ENCODE peak calls at places on chromosome 3, in eight cellular contexts. One of them, this sample, is unnamed.

GRCh38 chr3:99487894-99488293 is 150.5 kb upstream of the COL8A1 start:
- DNase-seq in brain microvascular endothelial cell: no peak
- DNase-seq in psoas muscle: no peak
- DNase-seq in astrocyte: no peak
- DNase-seq in endodermal cell: no peak
- DNase-seq in MM.1S: no peak
- DNase-seq in IMR-90: no peak
- DNase-seq in tibial artery: no peak
- DNase-seq in this sample: no peak

GRCh38 chr3:185084883-185085282 is 68.0 kb downstream of the C3orf70 start:
- DNase-seq in brain microvascular endothelial cell: peak
- DNase-seq in psoas muscle: no peak
- DNase-seq in astrocyte: peak
- DNase-seq in endodermal cell: no peak
- DNase-seq in MM.1S: no peak
- DNase-seq in IMR-90: peak
- DNase-seq in tibial artery: no peak
- DNase-seq in this sample: no peak

GRCh38 chr3:118799303-118799702 is 235.3 kb downstream of the IGSF11 start:
- DNase-seq in brain microvascular endothelial cell: no peak
- DNase-seq in psoas muscle: no peak
- DNase-seq in astrocyte: no peak
- DNase-seq in endodermal cell: no peak
- DNase-seq in MM.1S: no peak
- DNase-seq in IMR-90: no peak
- DNase-seq in tibial artery: no peak
- DNase-seq in this sample: no peak

GRCh38 chr3:58336135-58336882 is 3.6 kb downstream of the PXK start:
- DNase-seq in brain microvascular endothelial cell: peak
- DNase-seq in psoas muscle: no peak
- DNase-seq in astrocyte: peak
- DNase-seq in endodermal cell: no peak
- DNase-seq in MM.1S: no peak
- DNase-seq in IMR-90: peak
- DNase-seq in tibial artery: no peak
- DNase-seq in this sample: no peak

GRCh38 chr3:78659386-78659987 is 1108.3 kb downstream of the ROBO1 start:
- DNase-seq in brain microvascular endothelial cell: peak
- DNase-seq in psoas muscle: no peak
- DNase-seq in astrocyte: no peak
- DNase-seq in endodermal cell: no peak
- DNase-seq in MM.1S: peak
- DNase-seq in IMR-90: peak
- DNase-seq in tibial artery: no peak
- DNase-seq in this sample: no peak

GRCh38 chr3:28791713-28792255 is 443.2 kb upstream of the AZI2 start:
- DNase-seq in brain microvascular endothelial cell: peak
- DNase-seq in psoas muscle: no peak
- DNase-seq in astrocyte: peak
- DNase-seq in endodermal cell: peak
- DNase-seq in MM.1S: no peak
- DNase-seq in IMR-90: no peak
- DNase-seq in tibial artery: no peak
- DNase-seq in this sample: no peak

GRCh38 chr3:71940523-71940922 is 155.6 kb upstream of the PROK2 start:
- DNase-seq in brain microvascular endothelial cell: no peak
- DNase-seq in psoas muscle: no peak
- DNase-seq in astrocyte: no peak
- DNase-seq in endodermal cell: no peak
- DNase-seq in MM.1S: no peak
- DNase-seq in IMR-90: no peak
- DNase-seq in tibial artery: no peak
- DNase-seq in this sample: no peak

GRCh38 chr3:100783619-100784018 is 74.3 kb downstream of the TFG start:
- DNase-seq in brain microvascular endothelial cell: no peak
- DNase-seq in psoas muscle: no peak
- DNase-seq in astrocyte: no peak
- DNase-seq in endodermal cell: no peak
- DNase-seq in MM.1S: no peak
- DNase-seq in IMR-90: no peak
- DNase-seq in tibial artery: no peak
- DNase-seq in this sample: no peak

GRCh38 chr3:168047190-168047795 is 48.4 kb downstream of the GOLIM4 start:
- DNase-seq in brain microvascular endothelial cell: peak
- DNase-seq in psoas muscle: no peak
- DNase-seq in astrocyte: peak
- DNase-seq in endodermal cell: no peak
- DNase-seq in MM.1S: peak
- DNase-seq in IMR-90: peak
- DNase-seq in tibial artery: no peak
- DNase-seq in this sample: peak

GRCh38 chr3:196985954-196986885 is 17.6 kb upstream of the PIGZ start:
- DNase-seq in brain microvascular endothelial cell: no peak
- DNase-seq in psoas muscle: no peak
- DNase-seq in astrocyte: no peak
- DNase-seq in endodermal cell: no peak
- DNase-seq in MM.1S: no peak
- DNase-seq in IMR-90: no peak
- DNase-seq in tibial artery: no peak
- DNase-seq in this sample: no peak

GRCh38 chr3:106083207-106083606 is 214.4 kb upstream of the CBLB start:
- DNase-seq in brain microvascular endothelial cell: no peak
- DNase-seq in psoas muscle: no peak
- DNase-seq in astrocyte: no peak
- DNase-seq in endodermal cell: no peak
- DNase-seq in MM.1S: no peak
- DNase-seq in IMR-90: no peak
- DNase-seq in tibial artery: no peak
- DNase-seq in this sample: no peak

GRCh38 chr3:124034016-124034808 is 42.3 kb upstream of the ROPN1 start:
- DNase-seq in brain microvascular endothelial cell: no peak
- DNase-seq in psoas muscle: peak
- DNase-seq in astrocyte: peak
- DNase-seq in endodermal cell: peak
- DNase-seq in MM.1S: no peak
- DNase-seq in IMR-90: no peak
- DNase-seq in tibial artery: no peak
- DNase-seq in this sample: peak
- H3K4me3 ChIP-seq in brain microvascular endothelial cell: peak
- H3K4me3 ChIP-seq in psoas muscle: peak
- H3K4me3 ChIP-seq in astrocyte: peak
- H3K4me3 ChIP-seq in endodermal cell: peak
- H3K4me3 ChIP-seq in MM.1S: peak
- H3K4me3 ChIP-seq in IMR-90: peak
- H3K4me3 ChIP-seq in tibial artery: peak
- H3K4me3 ChIP-seq in this sample: no peak

GRCh38 chr3:104598848-104599501 is 767.7 kb upstream of the ALCAM start:
- DNase-seq in brain microvascular endothelial cell: no peak
- DNase-seq in psoas muscle: no peak
- DNase-seq in astrocyte: no peak
- DNase-seq in endodermal cell: no peak
- DNase-seq in MM.1S: no peak
- DNase-seq in IMR-90: no peak
- DNase-seq in tibial artery: no peak
- DNase-seq in this sample: no peak
- H3K27ac ChIP-seq in brain microvascular endothelial cell: no peak
- H3K27ac ChIP-seq in psoas muscle: no peak
- H3K27ac ChIP-seq in astrocyte: no peak
- H3K27ac ChIP-seq in endodermal cell: no peak
- H3K27ac ChIP-seq in MM.1S: no peak
- H3K27ac ChIP-seq in IMR-90: no peak
- H3K27ac ChIP-seq in tibial artery: no peak
- H3K27ac ChIP-seq in this sample: no peak

GRCh38 chr3:188683032-188683491 is 488.7 kb upstream of the TPRG1 start:
- DNase-seq in brain microvascular endothelial cell: peak
- DNase-seq in psoas muscle: peak
- DNase-seq in astrocyte: peak
- DNase-seq in endodermal cell: no peak
- DNase-seq in MM.1S: no peak
- DNase-seq in IMR-90: peak
- DNase-seq in tibial artery: peak
- DNase-seq in this sample: no peak

GRCh38 chr3:188689101-188689574 is 482.6 kb upstream of the TPRG1 start:
- DNase-seq in brain microvascular endothelial cell: peak
- DNase-seq in psoas muscle: peak
- DNase-seq in astrocyte: peak
- DNase-seq in endodermal cell: peak
- DNase-seq in MM.1S: no peak
- DNase-seq in IMR-90: peak
- DNase-seq in tibial artery: peak
- DNase-seq in this sample: no peak

GRCh38 chr3:188687389-188687788 is 484.4 kb upstream of the TPRG1 start:
- DNase-seq in brain microvascular endothelial cell: peak
- DNase-seq in psoas muscle: no peak
- DNase-seq in astrocyte: peak
- DNase-seq in endodermal cell: peak
- DNase-seq in MM.1S: no peak
- DNase-seq in IMR-90: peak
- DNase-seq in tibial artery: no peak
- DNase-seq in this sample: no peak

GRCh38 chr3:188685789-188686188 is 486.0 kb upstream of the TPRG1 start:
- DNase-seq in brain microvascular endothelial cell: no peak
- DNase-seq in psoas muscle: no peak
- DNase-seq in astrocyte: no peak
- DNase-seq in endodermal cell: no peak
- DNase-seq in MM.1S: no peak
- DNase-seq in IMR-90: no peak
- DNase-seq in tibial artery: no peak
- DNase-seq in this sample: no peak

DNA sequence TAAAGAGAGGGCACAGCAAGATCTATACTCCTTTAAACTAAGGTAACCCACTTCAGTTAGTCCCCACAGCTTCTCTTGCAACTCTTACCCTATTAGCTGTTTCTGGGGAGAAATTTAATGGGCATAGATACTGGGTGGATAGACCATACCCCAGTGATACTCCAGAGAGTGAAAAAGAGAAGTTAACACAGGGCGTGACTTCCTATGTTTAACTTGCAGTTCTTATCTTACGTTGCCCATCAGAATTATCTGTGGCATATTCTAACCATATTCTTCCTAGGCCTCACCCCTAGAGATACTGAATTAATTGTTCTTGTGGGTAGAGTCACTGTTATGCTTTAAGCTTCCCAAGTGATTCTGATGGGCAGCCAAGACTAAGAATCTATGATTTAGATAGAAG is 485.5 kb upstream of the TPRG1 start:
- DNase-seq in brain microvascular endothelial cell: no peak
- DNase-seq in psoas muscle: no peak
- DNase-seq in astrocyte: no peak
- DNase-seq in endodermal cell: no peak
- DNase-seq in MM.1S: no peak
- DNase-seq in IMR-90: no peak
- DNase-seq in tibial artery: no peak
- DNase-seq in this sample: no peak
- H3K4me3 ChIP-seq in brain microvascular endothelial cell: no peak
- H3K4me3 ChIP-seq in psoas muscle: no peak
- H3K4me3 ChIP-seq in astrocyte: no peak
- H3K4me3 ChIP-seq in endodermal cell: no peak
- H3K4me3 ChIP-seq in MM.1S: no peak
- H3K4me3 ChIP-seq in IMR-90: no peak
- H3K4me3 ChIP-seq in tibial artery: no peak
- H3K4me3 ChIP-seq in this sample: no peak

GRCh38 chr3:52326976-52327375 is 10.9 kb downstream of the DNAH1 start:
- DNase-seq in brain microvascular endothelial cell: no peak
- DNase-seq in psoas muscle: no peak
- DNase-seq in astrocyte: no peak
- DNase-seq in endodermal cell: no peak
- DNase-seq in MM.1S: no peak
- DNase-seq in IMR-90: no peak
- DNase-seq in tibial artery: no peak
- DNase-seq in this sample: no peak

GRCh38 chr3:52330194-52330805 is 14.2 kb downstream of the DNAH1 start:
- DNase-seq in brain microvascular endothelial cell: no peak
- DNase-seq in psoas muscle: no peak
- DNase-seq in astrocyte: no peak
- DNase-seq in endodermal cell: no peak
- DNase-seq in MM.1S: no peak
- DNase-seq in IMR-90: no peak
- DNase-seq in tibial artery: no peak
- DNase-seq in this sample: no peak

GRCh38 chr3:52331091-52331490 is 15.0 kb downstream of the DNAH1 start:
- DNase-seq in brain microvascular endothelial cell: no peak
- DNase-seq in psoas muscle: no peak
- DNase-seq in astrocyte: no peak
- DNase-seq in endodermal cell: no peak
- DNase-seq in MM.1S: no peak
- DNase-seq in IMR-90: no peak
- DNase-seq in tibial artery: no peak
- DNase-seq in this sample: no peak

GRCh38 chr3:52327486-52328290 is 11.6 kb downstream of the DNAH1 start:
- DNase-seq in brain microvascular endothelial cell: no peak
- DNase-seq in psoas muscle: no peak
- DNase-seq in astrocyte: no peak
- DNase-seq in endodermal cell: no peak
- DNase-seq in MM.1S: no peak
- DNase-seq in IMR-90: no peak
- DNase-seq in tibial artery: no peak
- DNase-seq in this sample: no peak

GRCh38 chr3:52328536-52329080 is 12.5 kb downstream of the DNAH1 start:
- DNase-seq in brain microvascular endothelial cell: no peak
- DNase-seq in psoas muscle: no peak
- DNase-seq in astrocyte: no peak
- DNase-seq in endodermal cell: no peak
- DNase-seq in MM.1S: no peak
- DNase-seq in IMR-90: no peak
- DNase-seq in tibial artery: no peak
- DNase-seq in this sample: no peak
- H3K27ac ChIP-seq in brain microvascular endothelial cell: no peak
- H3K27ac ChIP-seq in psoas muscle: no peak
- H3K27ac ChIP-seq in astrocyte: no peak
- H3K27ac ChIP-seq in endodermal cell: no peak
- H3K27ac ChIP-seq in MM.1S: no peak
- H3K27ac ChIP-seq in IMR-90: no peak
- H3K27ac ChIP-seq in tibial artery: no peak
- H3K27ac ChIP-seq in this sample: no peak

This sample was measured in CD4-positive, alpha-beta memory T cell.